ENCODE peak calls at places on chromosomes 7 and 10, in four cellular contexts. X is IMR-90, E is K562, N is H1. G is an unnamed sample.

GRCh38 chr10:49611815-49612512 is 1.9 kb downstream of the SLC18A3 start:
- DNase-seq in X (no peak), E (no peak), N (no peak), G (no peak)

GRCh38 chr10:24208661-24209420 is at the start of gene KIAA1217:
- DNase-seq in X (peak; percentile 29), E (no peak), N (no peak), G (no peak)

GRCh38 chr10:122984708-122985107 is 4.5 kb downstream of the PSTK start:
- DNase-seq in X (no peak), E (no peak), N (no peak), G (no peak)

GRCh38 chr10:104387130-104387888 is 33.7 kb downstream of the CFAP58 start:
- DNase-seq in X (no peak), E (no peak), N (no peak), G (no peak)

GRCh38 chr10:129203819-129204218 is 263.2 kb upstream of the MGMT start:
- DNase-seq in X (no peak), E (no peak), N (no peak), G (no peak)

GRCh38 chr7:98360221-98361124 is 40.4 kb downstream of the BAIAP2L1 start:
- DNase-seq in X (no peak), E (peak; percentile 63), N (peak; percentile 31), G (no peak)

GRCh38 chr10:99927719-99928280 is 81.9 kb downstream of the DNMBP start:
- DNase-seq in X (no peak), E (no peak), N (no peak), G (no peak)

GRCh38 chr7:99189222-99189621 is 18.7 kb downstream of the KPNA7 start:
- DNase-seq in X (no peak), E (no peak), N (no peak), G (no peak)

GRCh38 chr7:12722720-12723241 is 35.3 kb downstream of the ARL4A start:
- DNase-seq in X (peak; percentile 5), E (peak; percentile 35), N (no peak), G (no peak)

GRCh38 chr10:124122211-124122610 is 28.8 kb upstream of the CHST15 start:
- DNase-seq in X (no peak), E (no peak), N (no peak), G (no peak)

GRCh38 chr7:48312151-48312550 is 140.9 kb downstream of the ABCA13 start:
- DNase-seq in X (no peak), E (no peak), N (no peak), G (no peak)

GRCh38 chr7:141218941-141219340 is 145.1 kb downstream of the TMEM178B start:
- DNase-seq in X (no peak), E (no peak), N (no peak), G (no peak)

GRCh38 chr7:141221007-141221612 is 147.2 kb downstream of the TMEM178B start:
- DNase-seq in X (no peak), E (no peak), N (no peak), G (no peak)

GRCh38 chr7:141225916-141226618 is 152.2 kb downstream of the TMEM178B start:
- DNase-seq in X (no peak), E (no peak), N (no peak), G (peak; percentile 3)

GRCh38 chr7:141217938-141218337 is 144.1 kb downstream of the TMEM178B start:
- DNase-seq in X (no peak), E (no peak), N (no peak), G (no peak)

DNA sequence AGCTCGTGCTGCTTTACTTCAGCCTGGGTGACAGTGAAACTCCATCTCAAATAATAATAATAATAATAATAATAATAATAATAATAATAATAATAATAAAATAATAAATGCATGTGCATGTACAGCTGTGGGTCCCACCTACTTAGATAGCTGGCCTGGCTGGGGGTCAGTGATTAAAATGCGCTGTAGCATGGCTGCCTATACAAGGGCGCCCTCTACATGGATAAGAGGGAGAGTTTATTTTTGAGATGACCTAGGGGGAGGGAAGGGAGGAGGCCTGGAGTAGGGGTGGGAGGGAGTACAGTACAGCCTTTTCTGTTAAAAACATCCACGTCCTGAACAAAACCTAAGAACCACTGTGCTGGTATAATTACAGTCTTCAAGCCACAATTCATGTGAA is 146.4 kb downstream of the TMEM178B start:
- DNase-seq in X (no peak), E (peak; percentile 71), N (no peak), G (no peak)
- TF ChIP-seq CHD1 in X (no peak), E (no peak), N (no peak), G (no peak)

GRCh38 chr10:29649561-29650551 is 15.1 kb upstream of the SVIL start:
- DNase-seq in X (peak; percentile 93), E (no peak), N (no peak), G (no peak)
- TF ChIP-seq RFX5 in X (no peak), E (no peak), N (no peak), G (no peak)

GRCh38 chr10:102643346-102644065 is 773 bp upstream of the TRIM8 start:
- DNase-seq in X (peak; percentile 74), E (peak; percentile 29), N (no peak), G (no peak)
- TF ChIP-seq CHD1 in X (no peak), E (peak; percentile 44), N (no peak), G (no peak)

GRCh38 chr7:116578526-116578925 is 53.7 kb downstream of the CAV1 start:
- DNase-seq in X (no peak), E (no peak), N (no peak), G (no peak)

GRCh38 chr7:116577320-116577871 is 52.6 kb downstream of the CAV1 start:
- DNase-seq in X (peak; percentile 62), E (no peak), N (no peak), G (peak; percentile 81)

GRCh38 chr7:116576350-116577319 is 51.8 kb downstream of the CAV1 start:
- DNase-seq in X (peak; percentile 98), E (no peak), N (no peak), G (no peak)

GRCh38 chr7:116579835-116580234 is 55.0 kb downstream of the CAV1 start:
- DNase-seq in X (no peak), E (no peak), N (no peak), G (no peak)

DNA sequence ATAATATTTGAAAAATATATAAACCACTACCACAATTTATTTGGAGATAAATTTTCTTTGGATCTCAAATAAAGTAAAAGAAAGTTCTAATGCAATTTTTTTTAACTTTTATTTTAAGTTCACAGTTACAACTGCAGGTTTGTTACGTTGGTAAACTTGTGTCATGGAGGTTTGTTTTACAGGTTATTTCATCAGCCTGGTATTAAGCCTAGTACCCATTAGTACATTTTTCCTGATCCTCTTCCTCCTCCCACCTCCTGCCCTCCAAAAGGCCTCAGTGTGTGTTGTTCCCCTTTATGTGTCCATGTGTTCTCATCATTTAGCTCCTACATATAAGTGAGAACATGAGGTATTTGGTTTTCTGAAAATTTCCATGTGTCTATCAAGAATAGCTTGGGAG is 54.5 kb downstream of the CAV1 start:
- DNase-seq in X (no peak), E (no peak), N (no peak), G (no peak)
- TF ChIP-seq RFX5 in X (no peak), E (no peak), N (no peak), G (no peak)

GRCh38 chr7:5423272-5423843 is at the start of gene TNRC18:
- DNase-seq in X (no peak), E (peak; percentile 50), N (no peak), G (no peak)

GRCh38 chr7:5426226-5426475 is 2.5 kb upstream of the TNRC18 start:
- DNase-seq in X (peak; percentile 66), E (no peak), N (no peak), G (no peak)

GRCh38 chr7:5423844-5424688 is 432 bp upstream of the TNRC18 start:
- DNase-seq in X (peak; percentile 99), E (peak; percentile 91), N (peak; percentile 82), G (no peak)

GRCh38 chr7:5424689-5425506 is 1.3 kb upstream of the TNRC18 start:
- DNase-seq in X (peak; percentile 33), E (peak; percentile 13), N (no peak), G (no peak)

GRCh38 chr7:5425507-5426225 is 2.0 kb upstream of the TNRC18 start:
- DNase-seq in X (peak; percentile 89), E (peak; percentile 63), N (no peak), G (no peak)
- TF ChIP-seq CHD1 in X (no peak), E (peak; percentile 56), N (no peak), G (no peak)

GRCh38 chr10:74683621-74684114 is 142.7 kb upstream of the KAT6B start:
- DNase-seq in X (peak; percentile 10), E (no peak), N (no peak), G (no peak)
- TF ChIP-seq RFX5 in X (no peak), E (no peak), N (no peak), G (no peak)

GRCh38 chr10:95790982-95791381 is 35.0 kb downstream of the ENTPD1 start:
- DNase-seq in X (no peak), E (no peak), N (no peak), G (no peak)

GRCh38 chr10:95787447-95787846 is 31.5 kb downstream of the ENTPD1 start:
- DNase-seq in X (no peak), E (no peak), N (no peak), G (no peak)

GRCh38 chr10:95791425-95791979 is 35.5 kb downstream of the ENTPD1 start:
- DNase-seq in X (no peak), E (no peak), N (no peak), G (peak; percentile 75)

GRCh38 chr10:95789928-95790327 is 34.0 kb downstream of the ENTPD1 start:
- DNase-seq in X (no peak), E (no peak), N (no peak), G (no peak)

GRCh38 chr10:95788830-95789229 is 32.9 kb downstream of the ENTPD1 start:
- DNase-seq in X (peak; percentile 85), E (no peak), N (no peak), G (no peak)
- TF ChIP-seq CHD1 in X (no peak), E (no peak), N (no peak), G (no peak)

GRCh38 chr10:75407296-75407715 is 5.7 kb upstream of the ZNF503 start:
- DNase-seq in X (no peak), E (no peak), N (no peak), G (no peak)

GRCh38 chr10:75404335-75405200 is 3.0 kb upstream of the ZNF503 start:
- DNase-seq in X (no peak), E (no peak), N (no peak), G (no peak)

GRCh38 chr10:75406158-75407065 is 4.8 kb upstream of the ZNF503 start:
- DNase-seq in X (no peak), E (no peak), N (no peak), G (no peak)

GRCh38 chr10:75404023-75404334 is 2.4 kb upstream of the ZNF503 start:
- DNase-seq in X (no peak), E (no peak), N (no peak), G (no peak)

DNA sequence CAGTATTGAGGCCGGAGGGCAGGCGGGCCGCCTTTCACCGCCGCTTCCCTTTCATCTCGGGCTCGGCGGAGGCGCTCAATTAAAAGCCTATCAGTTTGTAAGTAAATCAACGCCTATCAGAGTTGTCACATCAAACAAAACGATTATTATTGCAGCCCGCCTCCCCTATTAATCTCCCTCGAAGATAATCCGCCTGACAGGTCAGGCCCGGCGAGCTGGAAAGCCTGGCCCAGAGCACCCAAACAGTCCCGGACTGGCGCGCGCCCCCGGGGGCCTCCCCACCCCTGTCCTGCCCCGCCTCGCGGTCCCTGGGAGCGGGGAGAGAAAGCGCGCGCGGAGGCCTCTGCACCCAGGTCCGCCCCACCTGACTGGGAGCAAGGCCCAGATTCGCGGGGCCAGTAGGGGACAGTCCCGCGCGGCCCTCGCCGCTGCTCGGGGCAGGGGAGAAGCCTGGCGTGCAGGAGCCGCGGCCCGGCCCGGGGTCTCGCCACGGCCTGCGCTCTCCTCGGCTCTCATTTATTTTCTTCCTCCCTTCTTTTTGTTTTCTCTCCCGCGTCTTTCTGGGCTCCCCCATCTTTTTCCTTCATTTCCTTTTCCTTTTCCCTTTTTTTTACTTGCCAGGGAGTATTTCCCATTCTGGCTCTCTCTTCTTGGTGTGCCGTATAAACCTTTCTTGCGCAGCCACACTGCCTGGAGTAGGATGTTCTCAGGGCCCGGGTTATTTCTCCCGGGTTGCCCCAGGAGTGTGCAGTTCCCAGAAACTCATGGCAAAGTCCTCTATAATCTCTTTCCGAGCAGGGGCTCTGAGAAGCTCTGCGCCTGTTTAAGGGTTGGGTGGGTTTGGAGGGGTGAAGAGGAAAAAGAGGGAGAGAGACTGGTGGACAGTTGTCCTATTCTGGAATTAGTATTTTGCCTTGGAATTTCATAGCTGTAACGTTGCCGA is 3.9 kb upstream of the ZNF503 start:
- DNase-seq in X (no peak), E (no peak), N (no peak), G (no peak)
- TF ChIP-seq RFX5 in X (no peak), E (no peak), N (no peak), G (no peak)

G was measured in GM12878.